ENCODE peak calls at places on chromosomes 12 and 14, in ten cellular contexts. X is esophagus squamous epithelium; O is CD4-positive, CD25-positive, alpha-beta regulatory T cell; H is brain microvascular endothelial cell; W is GM23248; E is neuronal stem cell; B is breast epithelium; K is left lung; V is mesendoderm; P is effector memory CD4-positive, alpha-beta T cell. Q is an unnamed sample.
A peak's percentile ranks its signal among the peaks of the same experiment; 100 is the strongest.

GRCh38 chr14:32300146-32300545 is 29.0 kb upstream of the AKAP6 start:
- DNase-seq in X (no peak), O (no peak), H (no peak), W (no peak), E (peak; percentile 6), B (no peak), K (no peak), V (no peak), P (no peak), Q (no peak)

GRCh38 chr14:64860039-64860438 is 19.7 kb downstream of the SPTB start:
- DNase-seq in X (no peak), O (no peak), H (no peak), W (no peak), E (no peak), B (no peak), K (no peak), V (no peak), P (no peak), Q (no peak)

GRCh38 chr12:101356794-101357193 is 50.8 kb downstream of the ARL1 start:
- DNase-seq in X (no peak), O (no peak), H (no peak), W (no peak), E (no peak), B (no peak), K (no peak), V (no peak), P (no peak), Q (no peak)

GRCh38 chr12:22083167-22083566 is 37.1 kb downstream of the CMAS start:
- DNase-seq in X (no peak), O (peak; percentile 66), H (peak; percentile 14), W (peak; percentile 50), E (no peak), B (no peak), K (no peak), V (no peak), P (no peak), Q (no peak)

GRCh38 chr12:115598827-115599226 is 678.7 kb downstream of the MED13L start:
- DNase-seq in X (no peak), O (no peak), H (no peak), W (peak; percentile 57), E (no peak), B (no peak), K (no peak), V (peak; percentile 39), P (no peak), Q (no peak)

GRCh38 chr14:105935384-105935783 is 409.0 kb downstream of the TMEM121 start:
- DNase-seq in X (no peak), O (no peak), H (no peak), W (no peak), E (no peak), B (no peak), K (no peak), V (no peak), P (no peak), Q (peak; percentile 37)

GRCh38 chr14:91371990-91372375 is 45.6 kb downstream of the CCDC88C start:
- DNase-seq in X (no peak), O (no peak), H (no peak), W (no peak), E (no peak), B (no peak), K (no peak), V (no peak), P (no peak), Q (no peak)

GRCh38 chr14:99644723-99645544 is at the start of gene HHIPL1:
- DNase-seq in X (no peak), O (no peak), H (no peak), W (peak; percentile 66), E (no peak), B (no peak), K (no peak), V (peak; percentile 27), P (no peak), Q (no peak)

DNA sequence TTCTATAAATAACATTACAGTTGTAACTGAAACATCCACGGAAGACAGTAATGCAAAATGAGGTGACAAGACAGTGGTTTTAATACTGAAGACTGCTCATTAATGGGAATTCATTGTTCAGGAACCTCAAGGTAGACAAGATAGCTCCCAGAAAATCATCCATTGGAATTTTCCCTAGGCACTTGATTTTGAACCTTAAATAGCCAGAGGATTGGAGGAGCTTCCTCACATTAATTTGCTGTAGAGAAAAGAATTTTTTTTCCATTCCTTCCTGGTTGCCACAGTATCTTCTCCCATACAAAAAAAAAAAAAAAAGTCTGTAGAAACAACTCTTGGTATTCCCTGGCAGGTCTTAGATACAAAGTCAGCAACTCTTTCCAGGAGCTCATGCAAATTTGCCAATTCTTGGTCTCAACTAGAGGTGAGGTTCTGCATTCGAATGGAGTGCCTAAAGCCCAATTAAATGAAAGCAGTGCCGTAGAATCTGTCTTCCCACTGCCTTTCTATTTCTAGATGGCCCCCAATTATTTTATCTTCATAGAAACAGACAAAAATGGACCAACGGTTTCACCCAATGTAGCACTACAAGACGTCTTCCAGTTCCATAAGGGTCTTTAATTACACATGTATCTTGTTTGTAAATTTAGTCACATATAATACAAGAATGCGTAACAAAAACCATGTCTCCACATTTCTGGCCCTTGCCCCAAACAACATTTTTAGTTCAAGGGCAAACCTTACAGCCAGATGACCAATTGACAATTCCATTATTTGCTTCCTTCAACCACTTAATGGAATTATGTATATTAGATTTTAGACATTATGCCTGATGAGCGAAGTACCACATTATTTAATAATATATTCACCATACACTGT is 13.5 kb downstream of the SLC38A2 start:
- DNase-seq in X (no peak), O (no peak), H (no peak), W (no peak), E (no peak), B (no peak), K (no peak), V (peak; percentile 34), P (no peak), Q (no peak)
- H3K27me3 ChIP-seq in X (no peaks in the 10 kb centered on the region), O (no peaks in the 10 kb centered on the region), H (no peaks in the 10 kb centered on the region), W (no peaks in the 10 kb centered on the region), E (peaks cover 3% of the 10 kb centered on the region), B (no peaks in the 10 kb centered on the region), K (no peaks in the 10 kb centered on the region), V (no peaks in the 10 kb centered on the region), P (no peaks in the 10 kb centered on the region), Q (no peaks in the 10 kb centered on the region)

GRCh38 chr14:100652739-100653138 is 65.5 kb upstream of the BEGAIN start:
- DNase-seq in X (no peak), O (no peak), H (no peak), W (no peak), E (no peak), B (no peak), K (no peak), V (no peak), P (no peak), Q (no peak)

GRCh38 chr14:100651999-100652508 is 64.8 kb upstream of the BEGAIN start:
- DNase-seq in X (no peak), O (no peak), H (no peak), W (peak; percentile 49), E (no peak), B (no peak), K (no peak), V (no peak), P (no peak), Q (no peak)

GRCh38 chr14:100654814-100655795 is 67.9 kb upstream of the BEGAIN start:
- DNase-seq in X (no peak), O (peak; percentile 44), H (no peak), W (peak; percentile 51), E (no peak), B (no peak), K (peak; percentile 89), V (peak; percentile 37), P (no peak), Q (no peak)

GRCh38 chr14:100653409-100653808 is 66.2 kb upstream of the BEGAIN start:
- DNase-seq in X (no peak), O (peak; percentile 21), H (no peak), W (no peak), E (no peak), B (no peak), K (no peak), V (no peak), P (no peak), Q (no peak)

DNA sequence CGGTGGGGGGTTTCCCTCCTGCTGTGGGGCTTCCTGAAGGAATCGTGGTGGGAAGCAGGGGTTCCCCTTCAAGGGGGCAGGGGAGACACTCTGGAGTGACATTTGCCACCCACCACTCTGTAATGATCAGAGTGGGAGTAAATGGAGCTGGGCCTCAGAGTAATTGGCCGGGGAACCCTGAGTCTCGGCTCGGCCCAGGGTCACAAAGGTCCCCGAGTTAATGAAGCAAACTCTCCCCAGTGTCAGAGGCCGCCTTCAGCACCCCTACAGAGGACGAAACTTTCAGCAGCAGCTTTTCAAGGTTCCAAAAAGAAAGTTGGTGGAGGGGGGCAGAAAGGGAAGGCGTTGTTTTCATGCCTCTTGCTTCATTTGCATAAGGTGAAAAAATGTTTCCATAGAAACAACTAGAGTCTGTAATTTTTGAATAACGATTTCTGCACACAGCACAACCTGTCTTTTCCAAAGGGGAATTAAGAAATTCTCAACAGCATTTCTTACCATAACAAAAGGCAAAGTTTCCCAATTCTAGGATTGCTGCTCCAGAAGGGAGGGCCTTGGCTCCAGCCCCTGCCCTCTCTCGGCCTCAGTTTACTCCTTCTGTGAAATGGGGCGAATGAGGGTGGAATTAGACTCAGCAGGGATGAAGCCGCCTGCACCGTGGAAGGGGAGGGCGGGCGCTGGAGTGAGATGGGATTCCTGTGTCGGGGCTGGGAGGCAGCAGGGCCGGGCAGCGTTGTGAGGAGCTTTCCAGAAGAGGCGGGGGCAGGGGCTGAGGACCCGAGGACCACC is 67.0 kb upstream of the BEGAIN start:
- DNase-seq in X (no peak), O (no peak), H (no peak), W (no peak), E (no peak), B (no peak), K (no peak), V (no peak), P (no peak), Q (no peak)
- H3K4me3 ChIP-seq in X (peak overlapping the region; percentile 43), O (no peak overlapping the region), H (no peak overlapping the region), W (no peak overlapping the region), E (no peak overlapping the region), B (peak overlapping the region; percentile 30), K (no peak overlapping the region), V (no peak overlapping the region), P (no peak overlapping the region), Q (no peak overlapping the region)

DNA sequence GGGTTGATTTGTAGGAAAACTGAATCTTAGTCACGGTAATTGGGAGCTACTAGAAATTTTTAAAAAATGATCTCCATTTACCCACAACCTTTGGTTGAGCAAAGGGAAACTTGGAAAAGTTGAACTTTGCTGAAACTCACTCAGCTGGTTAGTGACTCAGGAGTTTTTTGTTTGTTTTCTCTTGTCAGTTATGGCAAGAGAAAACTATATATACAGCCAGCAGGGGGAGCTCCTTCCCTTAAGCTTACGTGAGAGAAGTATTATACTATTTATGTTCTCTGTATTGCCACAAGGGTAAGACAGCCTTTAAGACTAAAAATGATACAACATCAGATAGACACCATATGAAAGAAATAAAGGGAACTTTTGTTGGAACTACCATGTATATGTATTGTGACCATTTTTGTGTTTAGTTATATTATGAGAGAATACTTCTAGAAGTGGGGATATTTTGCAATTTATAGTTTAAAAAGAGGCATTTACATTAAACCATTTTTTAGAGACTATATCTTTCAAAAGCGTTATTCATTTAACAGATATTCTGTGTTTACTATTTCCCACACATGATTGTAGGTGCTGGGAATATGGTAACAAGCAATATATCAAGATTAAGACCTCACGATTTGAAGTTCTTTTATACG is 28.1 kb upstream of the TBC1D30 start:
- DNase-seq in X (peak; percentile 6), O (peak; percentile 68), H (peak; percentile 90), W (peak; percentile 91), E (peak; percentile 65), B (peak; percentile 23), K (no peak), V (peak; percentile 91), P (no peak), Q (no peak)
- H3K27me3 ChIP-seq in X (peaks cover 13% of the 10 kb centered on the region), O (peaks cover 11% of the 10 kb centered on the region), H (peaks cover 8% of the 10 kb centered on the region), W (peaks cover 14% of the 10 kb centered on the region), E (peaks cover 9% of the 10 kb centered on the region), B (no peaks in the 10 kb centered on the region), K (no peaks in the 10 kb centered on the region), V (no peaks in the 10 kb centered on the region), P (no peaks in the 10 kb centered on the region), Q (no peaks in the 10 kb centered on the region)

GRCh38 chr12:108858399-108859074 is 1.2 kb upstream of the SSH1 start:
- DNase-seq in X (no peak), O (no peak), H (no peak), W (peak; percentile 54), E (no peak), B (no peak), K (no peak), V (peak; percentile 57), P (no peak), Q (peak; percentile 87)
- H3K4me3 ChIP-seq in X (peak overlapping the region; percentile 95), O (peak overlapping the region; percentile 79), H (peak overlapping the region; percentile 54), W (peak overlapping the region; percentile 74), E (peak overlapping the region; percentile 66), B (peak overlapping the region; percentile 98), K (peak overlapping the region; percentile 82), V (no peak overlapping the region), P (peak overlapping the region; percentile 57), Q (peak overlapping the region; percentile 88)

Q was measured in vagina.